ENCODE peak calls at places on chromosome 14, in seven cellular contexts. L is WERI-Rb-1, A is A549, X is uterus, H is fibroblast of the aortic adventitia, P is tibial artery, U is colonic mucosa. O is an unnamed sample.
A peak's percentile ranks its signal among the peaks of the same experiment; 100 is the strongest.

GRCh38 chr14:54730156-54730961 is 163.4 kb downstream of the SAMD4A start:
- DNase-seq in L (no peak), A (no peak), X (peak; percentile 33), H (peak; percentile 71), P (no peak), U (no peak), O (no peak)

GRCh38 chr14:104751539-104752337 is 1.2 kb upstream of the SIVA1 start:
- DNase-seq in L (no peak), A (no peak), X (no peak), H (no peak), P (no peak), U (no peak), O (no peak)

GRCh38 chr14:22251090-22251489 is 337.9 kb downstream of the DAD1 start:
- DNase-seq in L (no peak), A (no peak), X (no peak), H (no peak), P (no peak), U (no peak), O (peak; percentile 52)

GRCh38 chr14:105281354-105282097 is 19.3 kb downstream of the BRF1 start:
- DNase-seq in L (no peak), A (peak; percentile 62), X (no peak), H (peak; percentile 78), P (no peak), U (no peak), O (no peak)

GRCh38 chr14:41668346-41668745 is 61.7 kb downstream of the LRFN5 start:
- DNase-seq in L (no peak), A (no peak), X (no peak), H (peak; percentile 10), P (no peak), U (no peak), O (no peak)

GRCh38 chr14:56118611-56119181 is 485 bp downstream of the PELI2 start:
- DNase-seq in L (peak; percentile 12), A (no peak), X (peak; percentile 26), H (no peak), P (peak; percentile 31), U (peak; percentile 38), O (no peak)

GRCh38 chr14:46048127-46048526 is 603.5 kb downstream of the RPL10L start:
- DNase-seq in L (peak; percentile 61), A (no peak), X (no peak), H (no peak), P (no peak), U (no peak), O (peak; percentile 27)

GRCh38 chr14:82094819-82095218 is 561.2 kb upstream of the SEL1L start:
- DNase-seq in L (no peak), A (no peak), X (no peak), H (no peak), P (no peak), U (no peak), O (peak; percentile 32)

GRCh38 chr14:51157012-51157411 is 62.1 kb upstream of the TRIM9 start:
- DNase-seq in L (no peak), A (peak; percentile 22), X (no peak), H (peak; percentile 38), P (no peak), U (no peak), O (peak; percentile 4)

GRCh38 chr14:73750161-73750901 is 36.1 kb upstream of the PNMA1 start:
- DNase-seq in L (no peak), A (no peak), X (no peak), H (no peak), P (no peak), U (peak; percentile 40), O (peak; percentile 90)

GRCh38 chr14:20624495-20625070 is 16.9 kb downstream of the OR6S1 start:
- DNase-seq in L (no peak), A (peak; percentile 75), X (peak; percentile 45), H (peak; percentile 65), P (peak; percentile 65), U (peak; percentile 86), O (no peak)
- H3K4me3 ChIP-seq in L (no peak overlapping the region), A (peak overlapping the region; percentile 53), X (no peak overlapping the region), H (peak overlapping the region; percentile 62), P (peak overlapping the region; percentile 36), U (no peak overlapping the region), O (peak overlapping the region; percentile 17)

GRCh38 chr14:102798926-102799325 is 21.7 kb downstream of the TRAF3 start:
- DNase-seq in L (no peak), A (no peak), X (no peak), H (no peak), P (peak; percentile 8), U (no peak), O (no peak)

GRCh38 chr14:102796661-102797190 is 19.5 kb downstream of the TRAF3 start:
- DNase-seq in L (no peak), A (no peak), X (no peak), H (no peak), P (peak; percentile 9), U (no peak), O (no peak)

GRCh38 chr14:102793531-102794328 is 16.5 kb downstream of the TRAF3 start:
- DNase-seq in L (no peak), A (no peak), X (no peak), H (no peak), P (no peak), U (no peak), O (no peak)

GRCh38 chr14:102799684-102800562 is 22.7 kb downstream of the TRAF3 start:
- DNase-seq in L (no peak), A (no peak), X (no peak), H (peak; percentile 90), P (peak; percentile 13), U (no peak), O (no peak)

DNA sequence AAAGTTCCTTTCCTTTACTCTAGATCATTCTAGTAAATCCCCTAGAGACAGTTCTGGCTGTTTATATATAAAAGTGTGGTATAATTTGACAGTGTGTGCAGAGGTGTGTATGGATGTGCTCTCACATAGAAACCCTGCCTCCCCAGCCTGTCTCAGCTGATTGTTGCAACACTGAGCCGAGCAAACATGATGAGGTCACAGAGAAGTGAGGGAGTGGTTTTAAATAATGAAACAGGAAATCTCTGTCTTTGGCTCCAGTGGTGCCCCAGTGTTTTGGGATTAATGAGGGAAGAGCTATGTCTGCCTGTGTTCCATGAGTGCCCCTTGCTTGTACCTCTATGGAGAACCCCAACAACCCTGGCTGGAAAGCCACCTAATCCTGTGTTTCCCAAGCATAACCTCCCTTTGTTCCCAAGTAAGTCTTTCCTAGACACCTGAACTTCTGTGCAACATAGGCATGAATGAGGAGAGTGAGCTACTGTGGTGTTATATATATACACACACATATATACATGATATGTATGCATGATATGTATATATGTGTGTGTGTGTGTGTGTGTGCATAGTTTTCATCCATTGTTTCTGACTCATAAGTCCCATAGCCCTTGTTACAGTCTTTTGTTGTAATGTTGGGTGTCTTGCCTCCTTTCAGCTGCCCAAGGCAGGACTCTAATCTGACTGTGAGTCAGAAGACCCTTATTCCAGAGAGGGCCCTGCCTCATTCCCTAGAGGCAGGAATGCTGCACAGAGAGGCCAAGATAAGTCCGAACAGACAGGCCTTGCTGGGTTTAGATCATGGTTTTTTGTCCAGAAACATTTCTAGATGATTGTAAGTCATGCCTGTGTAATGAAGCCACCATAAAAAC is 18.0 kb downstream of the TRAF3 start:
- DNase-seq in L (no peak), A (peak; percentile 86), X (peak; percentile 21), H (peak; percentile 97), P (peak; percentile 82), U (peak; percentile 67), O (peak; percentile 67)
- TF ChIP-seq CTCF in L (no peak), A (no peak), X (no peak), H (peak; percentile 78), P (no peak), U (no peak), O (no peak)

GRCh38 chr14:58430156-58430555 is 2.6 kb downstream of the KIAA0586 start:
- DNase-seq in L (no peak), A (no peak), X (no peak), H (peak; percentile 62), P (no peak), U (no peak), O (no peak)
- H3K4me3 ChIP-seq in L (no peak overlapping the region), A (no peak overlapping the region), X (no peak overlapping the region), H (no peak overlapping the region), P (no peak overlapping the region), U (no peak overlapping the region), O (no peak overlapping the region)

GRCh38 chr14:63357841-63358240 is 39.1 kb upstream of the GPHB5 start:
- DNase-seq in L (no peak), A (no peak), X (no peak), H (no peak), P (no peak), U (no peak), O (no peak)

GRCh38 chr14:63362305-63362914 is 43.7 kb upstream of the GPHB5 start:
- DNase-seq in L (no peak), A (no peak), X (no peak), H (no peak), P (no peak), U (peak; percentile 37), O (no peak)

GRCh38 chr14:63361790-63362189 is 43.1 kb upstream of the GPHB5 start:
- DNase-seq in L (no peak), A (no peak), X (no peak), H (no peak), P (no peak), U (no peak), O (no peak)
- TF ChIP-seq CTCF in L (peak; percentile 24), A (no peak), X (no peak), H (no peak), P (no peak), U (no peak), O (peak; percentile 17)

DNA sequence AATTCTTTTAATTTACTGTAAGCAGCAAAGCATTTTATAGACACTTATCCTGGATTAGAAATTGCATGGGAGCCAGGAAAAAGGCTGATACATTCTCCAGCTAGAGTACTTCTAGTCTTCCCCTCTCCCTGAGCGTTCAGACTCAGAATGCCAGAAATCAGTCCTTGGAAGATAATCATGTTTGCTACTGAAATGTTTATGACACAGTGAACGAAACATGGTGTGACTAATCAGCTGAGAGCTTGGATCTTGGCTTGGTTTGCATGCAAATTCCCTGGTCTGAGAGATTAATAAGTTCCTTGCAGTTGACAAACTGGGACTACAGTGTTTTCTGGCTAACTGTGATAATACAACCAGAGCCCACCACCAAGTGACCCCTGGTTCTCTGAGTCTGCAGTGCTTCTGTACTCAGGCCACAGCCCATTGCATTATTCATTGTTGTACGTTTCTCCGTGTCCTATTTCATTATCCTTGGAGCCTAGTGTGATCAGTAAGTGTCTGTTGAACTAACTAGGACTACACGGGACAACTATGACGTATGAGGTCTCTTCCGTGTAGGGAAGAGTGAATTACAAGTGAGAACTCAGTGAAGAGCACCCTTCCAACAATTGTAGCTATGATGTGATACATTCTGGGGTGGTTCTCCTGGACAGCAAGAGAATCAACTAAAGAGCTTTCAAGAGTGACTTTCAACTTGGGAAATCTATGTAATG is 34.6 kb upstream of the EVL start:
- DNase-seq in L (no peak), A (peak; percentile 25), X (peak; percentile 25), H (peak; percentile 91), P (no peak), U (no peak), O (peak; percentile 22)
- H3K4me3 ChIP-seq in L (no peak overlapping the region), A (peak overlapping the region; percentile 15), X (no peak overlapping the region), H (no peak overlapping the region), P (no peak overlapping the region), U (no peak overlapping the region), O (no peak overlapping the region)

GRCh38 chr14:91892918-91893527 is 25.7 kb upstream of the TC2N start:
- DNase-seq in L (peak; percentile 48), A (peak; percentile 38), X (no peak), H (no peak), P (no peak), U (no peak), O (no peak)
- TF ChIP-seq CTCF in L (peak; percentile 78), A (peak; percentile 45), X (no peak), H (peak; percentile 43), P (peak; percentile 25), U (peak; percentile 47), O (peak; percentile 23)